ENCODE peak calls at places on chromosomes 16 and 17, in six cellular contexts. V is fibroblast of the aortic adventitia, F is M059J, I is cardiac fibroblast, G is ACHN, Y is HCEC 1CT. J is an unnamed sample.

GRCh38 chr17:79864617-79865250 is 25.5 kb upstream of the CBX4 start:
- DNase-seq in V (no peak), F (no peak), I (no peak), G (no peak), Y (no peak), J (no peak)

GRCh38 chr17:37092041-37092440 is 143.3 kb downstream of the AATF start:
- DNase-seq in V (no peak), F (peak; percentile 46), I (no peak), G (peak; percentile 74), Y (no peak), J (no peak)

GRCh38 chr16:90043526-90043925 is 24.3 kb upstream of the DBNDD1 start:
- DNase-seq in V (no peak), F (no peak), I (no peak), G (no peak), Y (no peak), J (no peak)

GRCh38 chr16:3095869-3096268 is 3.2 kb downstream of the ZSCAN10 start:
- DNase-seq in V (no peak), F (peak; percentile 20), I (no peak), G (peak; percentile 58), Y (peak; percentile 17), J (no peak)

GRCh38 chr16:12846592-12846991 is 42.9 kb upstream of the CPPED1 start:
- DNase-seq in V (no peak), F (no peak), I (no peak), G (no peak), Y (no peak), J (no peak)

GRCh38 chr17:81684442-81684911 is 666 bp downstream of the HGS start:
- DNase-seq in V (peak; percentile 81), F (peak; percentile 89), I (no peak), G (no peak), Y (no peak), J (no peak)

GRCh38 chr17:50501906-50502642 is 6.2 kb upstream of the MYCBPAP start:
- DNase-seq in V (no peak), F (no peak), I (peak; percentile 16), G (no peak), Y (no peak), J (no peak)

GRCh38 chr16:21101631-21102420 is 48.8 kb downstream of the DNAH3 start:
- DNase-seq in V (peak; percentile 36), F (peak; percentile 34), I (peak; percentile 46), G (peak; percentile 55), Y (peak; percentile 53), J (no peak)

GRCh38 chr16:72313903-72314302 is 141.9 kb upstream of the PMFBP1 start:
- DNase-seq in V (no peak), F (no peak), I (no peak), G (no peak), Y (no peak), J (no peak)

GRCh38 chr16:58236231-58236690 is 38.4 kb upstream of the CSNK2A2 start:
- DNase-seq in V (peak; percentile 54), F (peak; percentile 71), I (peak; percentile 62), G (peak; percentile 76), Y (peak; percentile 25), J (peak; percentile 72)

GRCh38 chr16:58418601-58419000 is 26.3 kb downstream of the GINS3 start:
- DNase-seq in V (peak; percentile 39), F (peak; percentile 95), I (peak; percentile 43), G (no peak), Y (peak; percentile 13), J (no peak)

GRCh38 chr17:9158545-9159452 is 137.5 kb downstream of the NTN1 start:
- DNase-seq in V (no peak), F (no peak), I (no peak), G (no peak), Y (no peak), J (no peak)

GRCh38 chr16:10941127-10941933 is 938 bp downstream of the DEXI start:
- DNase-seq in V (no peak), F (peak; percentile 38), I (no peak), G (peak; percentile 21), Y (no peak), J (no peak)

GRCh38 chr16:74568961-74569631 is 37.8 kb downstream of the GLG1 start:
- DNase-seq in V (peak; percentile 41), F (peak; percentile 57), I (no peak), G (no peak), Y (no peak), J (no peak)

GRCh38 chr17:18185391-18185790 is 1.8 kb downstream of the ALKBH5 start:
- DNase-seq in V (peak; percentile 60), F (peak; percentile 31), I (peak; percentile 59), G (peak; percentile 17), Y (peak; percentile 19), J (no peak)

GRCh38 chr17:19744922-19745757 is 3.0 kb downstream of the ALDH3A1 start:
- DNase-seq in V (peak; percentile 65), F (peak; percentile 47), I (peak; percentile 82), G (peak; percentile 89), Y (peak; percentile 19), J (peak; percentile 88)

GRCh38 chr17:15380447-15380846 is 39.0 kb upstream of the TEKT3 start:
- DNase-seq in V (no peak), F (no peak), I (no peak), G (no peak), Y (no peak), J (no peak)

GRCh38 chr17:82051776-82052637 is at the start of the genes GPS1 and RFNG:
- DNase-seq in V (peak; percentile 34), F (peak; percentile 53), I (peak; percentile 63), G (peak; percentile 63), Y (peak; percentile 41), J (peak; percentile 66)

GRCh38 chr16:75614247-75614897 is 8.7 kb downstream of the ADAT1 start:
- DNase-seq in V (peak; percentile 39), F (peak; percentile 62), I (peak; percentile 54), G (peak; percentile 14), Y (peak; percentile 61), J (no peak)

GRCh38 chr17:10067446-10068143 is 130.8 kb downstream of the GAS7 start:
- DNase-seq in V (no peak), F (no peak), I (no peak), G (no peak), Y (no peak), J (no peak)

GRCh38 chr16:12565423-12565822 is 238.3 kb downstream of the CPPED1 start:
- DNase-seq in V (no peak), F (no peak), I (no peak), G (no peak), Y (no peak), J (no peak)

GRCh38 chr16:27729516-27730304 is 179.8 kb downstream of the KATNIP start:
- DNase-seq in V (peak; percentile 13), F (peak; percentile 43), I (peak; percentile 72), G (no peak), Y (no peak), J (no peak)

GRCh38 chr17:21129023-21129681 is 2.4 kb downstream of the DHRS7B start:
- DNase-seq in V (peak; percentile 81), F (peak; percentile 15), I (peak; percentile 79), G (peak; percentile 60), Y (peak; percentile 19), J (no peak)

GRCh38 chr16:57270221-57271062 is 14.0 kb downstream of the PLLP start:
- DNase-seq in V (no peak), F (no peak), I (no peak), G (no peak), Y (no peak), J (peak; percentile 87)

GRCh38 chr16:13994239-13995106 is 74.5 kb downstream of the ERCC4 start:
- DNase-seq in V (no peak), F (peak; percentile 48), I (no peak), G (no peak), Y (no peak), J (no peak)

GRCh38 chr17:4004517-4005295 is 40.5 kb upstream of the ATP2A3 start:
- DNase-seq in V (peak; percentile 21), F (no peak), I (peak; percentile 35), G (no peak), Y (no peak), J (no peak)

GRCh38 chr16:9042943-9043680 is 48.3 kb upstream of the HAPSTR1 start:
- DNase-seq in V (peak; percentile 59), F (peak; percentile 75), I (peak; percentile 59), G (no peak), Y (peak; percentile 79), J (no peak)

GRCh38 chr16:676565-677297 is 1.3 kb downstream of the RHBDL1 start:
- DNase-seq in V (no peak), F (no peak), I (no peak), G (no peak), Y (no peak), J (no peak)

GRCh38 chr17:5118219-5118618 is 2.4 kb downstream of the USP6 start:
- DNase-seq in V (no peak), F (no peak), I (no peak), G (no peak), Y (no peak), J (no peak)

GRCh38 chr16:83907926-83908325 is 9.0 kb downstream of the MLYCD start:
- DNase-seq in V (no peak), F (no peak), I (no peak), G (no peak), Y (no peak), J (no peak)

GRCh38 chr17:74177018-74177450 is 26.4 kb upstream of the RPL38 start:
- DNase-seq in V (peak; percentile 13), F (peak; percentile 68), I (no peak), G (peak; percentile 48), Y (peak; percentile 20), J (no peak)

GRCh38 chr16:81582655-81583441 is 138.2 kb downstream of the CMIP start:
- DNase-seq in V (no peak), F (no peak), I (peak; percentile 28), G (no peak), Y (no peak), J (peak; percentile 38)

GRCh38 chr17:30788918-30789317 is 35.6 kb downstream of the CRLF3 start:
- DNase-seq in V (peak; percentile 30), F (no peak), I (peak; percentile 16), G (no peak), Y (no peak), J (no peak)